ENCODE peak calls at places on chromosomes 1 and 21, in eight cellular contexts. N, S, I, M, J, G, Q and O are unnamed samples.
A peak's percentile ranks its signal among the peaks of the same experiment; 100 is the strongest.

GRCh38 chr1:171585715-171586114 is 36.3 kb upstream of the MYOCOS start:
- DNase-seq in N (no peak), S (no peak), I (no peak), M (no peak), J (no peak), G (no peak), Q (no peak), O (no peak)

GRCh38 chr21:41325138-41325537 is 8.5 kb downstream of the FAM3B start:
- DNase-seq in N (no peak), S (no peak), I (no peak), M (no peak), J (no peak), G (no peak), Q (no peak), O (no peak)

GRCh38 chr1:182687361-182687760 is 3.0 kb upstream of the RGS8 start:
- DNase-seq in N (no peak), S (no peak), I (no peak), M (peak; percentile 69), J (no peak), G (no peak), Q (no peak), O (no peak)

GRCh38 chr1:25651824-25652741 is 35.5 kb downstream of the MAN1C1 start:
- DNase-seq in N (no peak), S (no peak), I (no peak), M (no peak), J (no peak), G (peak; percentile 41), Q (peak; percentile 60), O (peak; percentile 44)

GRCh38 chr1:107555578-107555977 is 409.4 kb downstream of the VAV3 start:
- DNase-seq in N (no peak), S (no peak), I (no peak), M (no peak), J (no peak), G (no peak), Q (no peak), O (no peak)

GRCh38 chr1:81230983-81231728 is 569.6 kb upstream of the ADGRL2 start:
- DNase-seq in N (no peak), S (no peak), I (no peak), M (no peak), J (no peak), G (no peak), Q (no peak), O (no peak)

GRCh38 chr1:233668725-233669294 is 54.9 kb downstream of the KCNK1 start:
- DNase-seq in N (peak; percentile 85), S (peak; percentile 3), I (peak; percentile 80), M (no peak), J (no peak), G (peak; percentile 34), Q (no peak), O (no peak)

GRCh38 chr1:201944002-201944401 is 2.3 kb downstream of the LMOD1 start:
- DNase-seq in N (no peak), S (no peak), I (no peak), M (no peak), J (no peak), G (no peak), Q (no peak), O (no peak)

GRCh38 chr1:8733463-8733862 is 84.0 kb downstream of the RERE start:
- DNase-seq in N (no peak), S (no peak), I (no peak), M (no peak), J (no peak), G (no peak), Q (no peak), O (no peak)

GRCh38 chr21:30443226-30443625 is 3.2 kb downstream of the KRTAP15-1 start:
- DNase-seq in N (no peak), S (no peak), I (no peak), M (peak; percentile 4), J (no peak), G (no peak), Q (no peak), O (no peak)

GRCh38 chr1:200311256-200311655 is 98.6 kb downstream of the ZNF281 start:
- DNase-seq in N (no peak), S (no peak), I (no peak), M (no peak), J (no peak), G (no peak), Q (no peak), O (no peak)

GRCh38 chr1:10890391-10891073 is 94.1 kb upstream of the CASZ1 start:
- DNase-seq in N (no peak), S (no peak), I (no peak), M (no peak), J (no peak), G (peak; percentile 10), Q (no peak), O (no peak)

GRCh38 chr21:39221282-39221996 is 38.2 kb upstream of the PSMG1 start:
- DNase-seq in N (no peak), S (no peak), I (no peak), M (no peak), J (no peak), G (no peak), Q (peak; percentile 78), O (no peak)

GRCh38 chr1:19664453-19665043 is at the start of gene HTR6:
- DNase-seq in N (no peak), S (no peak), I (no peak), M (no peak), J (no peak), G (no peak), Q (no peak), O (no peak)

GRCh38 chr21:41878831-41879189 is 334 bp downstream of the PRDM15 start:
- DNase-seq in N (peak; percentile 56), S (peak; percentile 44), I (peak; percentile 91), M (peak; percentile 85), J (no peak), G (peak; percentile 87), Q (peak; percentile 91), O (peak; percentile 86)

GRCh38 chr1:112718691-112719418 is 3.7 kb upstream of the PPM1J start:
- DNase-seq in N (peak; percentile 71), S (peak; percentile 47), I (peak; percentile 56), M (peak; percentile 65), J (no peak), G (peak; percentile 82), Q (peak; percentile 93), O (peak; percentile 75)

GRCh38 chr1:41498809-41499208 is 14.3 kb upstream of the EDN2 start:
- DNase-seq in N (no peak), S (no peak), I (peak; percentile 63), M (no peak), J (no peak), G (peak; percentile 91), Q (peak; percentile 86), O (peak; percentile 80)

GRCh38 chr1:237183963-237184540 is 142.1 kb downstream of the RYR2 start:
- DNase-seq in N (no peak), S (no peak), I (no peak), M (no peak), J (no peak), G (no peak), Q (no peak), O (no peak)

GRCh38 chr1:225915538-225915991 is 8.5 kb downstream of the PYCR2 start:
- DNase-seq in N (no peak), S (no peak), I (peak; percentile 28), M (no peak), J (no peak), G (no peak), Q (no peak), O (no peak)

GRCh38 chr1:167077128-167077867 is 12.9 kb downstream of the GPA33 start:
- DNase-seq in N (no peak), S (no peak), I (no peak), M (no peak), J (no peak), G (no peak), Q (no peak), O (no peak)

GRCh38 chr1:13628711-13629110 is 45.1 kb downstream of the PDPN start:
- DNase-seq in N (no peak), S (no peak), I (peak; percentile 30), M (no peak), J (no peak), G (no peak), Q (no peak), O (no peak)

GRCh38 chr1:42940851-42941639 is 17.6 kb downstream of the SLC2A1 start:
- DNase-seq in N (no peak), S (peak; percentile 96), I (peak; percentile 100), M (peak; percentile 63), J (no peak), G (peak; percentile 65), Q (no peak), O (no peak)
- H3K4me1 ChIP-seq in N (peaks cover 100% of the 10 kb centered on the region), S (peaks cover 47% of the 10 kb centered on the region), I (peaks cover 27% of the 10 kb centered on the region), M (peaks cover 95% of the 10 kb centered on the region), J (peaks cover 100% of the 10 kb centered on the region), G (peaks cover 39% of the 10 kb centered on the region), Q (peaks cover 85% of the 10 kb centered on the region), O (peaks cover 100% of the 10 kb centered on the region)

DNA sequence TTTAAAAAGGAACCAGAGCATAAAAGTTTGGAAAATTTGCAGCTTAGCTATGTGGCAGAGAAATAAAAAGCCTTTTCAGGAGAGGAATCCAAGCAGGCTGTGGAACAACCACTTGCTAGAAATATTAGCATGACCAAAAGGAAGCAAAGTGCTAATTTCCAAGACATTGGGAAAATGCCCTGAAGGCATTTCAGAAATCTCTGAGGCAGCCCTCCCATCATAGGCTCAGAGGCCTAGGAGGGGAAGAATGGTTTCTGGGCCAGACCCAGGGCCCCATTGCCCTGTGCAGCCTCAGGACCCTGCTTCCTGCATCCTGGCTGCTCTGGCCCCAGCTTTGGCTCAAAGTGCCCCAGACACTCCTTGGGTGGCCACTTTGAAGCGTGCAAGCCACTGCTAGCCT is 56.8 kb downstream of the TENT5C start:
- DNase-seq in N (no peak), S (no peak), I (no peak), M (no peak), J (no peak), G (no peak), Q (no peak), O (no peak)
- TF ChIP-seq CTCF in N (no peak), S (no peak), I (no peak), M (no peak), J (no peak), G (no peak), Q (no peak), O (no peak)

DNA sequence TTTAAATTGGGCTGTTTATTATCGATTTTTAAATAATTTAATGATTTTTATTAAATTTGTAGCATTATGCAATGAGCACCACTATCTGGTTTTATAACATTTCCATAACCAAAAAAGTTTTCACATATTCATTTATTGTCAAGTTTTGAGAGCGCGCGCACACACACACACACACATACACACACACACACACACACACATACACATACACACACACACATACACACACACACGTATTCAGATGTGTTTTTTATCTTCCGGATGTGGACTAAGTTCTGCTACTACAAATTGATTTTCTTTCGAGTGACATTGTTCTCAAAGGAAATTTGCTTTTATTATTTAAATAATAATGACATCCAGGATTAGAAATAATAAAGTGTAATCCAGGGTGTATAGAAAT is 16.3 kb downstream of the CACHD1 start:
- DNase-seq in N (no peak), S (no peak), I (no peak), M (no peak), J (no peak), G (no peak), Q (no peak), O (no peak)
- H3K4me1 ChIP-seq in N (peaks cover 8% of the 10 kb centered on the region), S (peaks cover 29% of the 10 kb centered on the region), I (no peaks in the 10 kb centered on the region), M (peaks cover 13% of the 10 kb centered on the region), J (peaks cover 47% of the 10 kb centered on the region), G (peaks cover 3% of the 10 kb centered on the region), Q (peaks cover 10% of the 10 kb centered on the region), O (peaks cover 20% of the 10 kb centered on the region)

DNA sequence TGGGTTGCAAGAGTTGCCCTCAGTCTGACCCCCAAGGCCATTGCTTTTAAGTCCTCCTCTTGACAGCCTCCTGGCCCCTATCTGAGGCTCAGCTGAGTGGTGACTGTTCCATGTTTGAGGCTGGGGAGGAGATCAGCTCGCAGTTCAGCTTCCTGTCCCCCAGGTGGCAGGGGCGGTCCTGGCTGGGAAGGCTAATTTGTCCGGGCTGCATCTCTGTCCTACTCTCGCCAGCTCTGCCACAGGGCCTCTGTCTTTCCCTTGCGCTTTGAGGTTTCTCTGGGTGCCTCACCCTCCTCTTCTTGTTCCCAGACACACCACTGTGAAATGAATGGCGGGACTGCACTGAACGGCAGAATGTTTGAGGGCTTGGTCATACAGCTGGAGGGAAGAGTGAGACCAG is 157.3 kb downstream of the KCNJ6 start:
- DNase-seq in N (peak; percentile 23), S (peak; percentile 6), I (peak; percentile 47), M (peak; percentile 65), J (no peak), G (no peak), Q (peak; percentile 72), O (no peak)
- TF ChIP-seq CTCF in N (peak; percentile 38), S (peak; percentile 44), I (peak; percentile 79), M (peak; percentile 51), J (peak; percentile 25), G (peak; percentile 7), Q (peak; percentile 35), O (peak; percentile 38)